ENCODE peak calls at places on chromosome 15, in four cellular contexts. L is lung; I is CD8-positive, alpha-beta T cell; C is A673. O is an unnamed sample. For H3K4me1, the result is how much of the 10 kb centered on the place peaks cover.

GRCh38 chr15:70854669-70854976 is 666 bp upstream of the LARP6 start:
- DNase-seq in I (no peak), C (peak), L (no peak), O (no peak)

GRCh38 chr15:51089699-51090098 is 5.0 kb downstream of the TNFAIP8L3 start:
- DNase-seq in L (no peak), C (no peak), I (no peak), O (no peak)

GRCh38 chr15:85030301-85031049 is 48.8 kb downstream of the PDE8A start:
- DNase-seq in L (no peak), C (peak), I (no peak), O (no peak)

GRCh38 chr15:71761649-71762048 is 48.7 kb upstream of the NR2E3 start:
- DNase-seq in L (no peak), C (no peak), I (no peak), O (no peak)

GRCh38 chr15:52060511-52060910 is 41.5 kb downstream of the MAPK6 start:
- DNase-seq in L (no peak), I (no peak), C (no peak), O (no peak)

GRCh38 chr15:64985382-64986033 is 4.2 kb downstream of the SPG21 start:
- DNase-seq in C (peak), L (peak), I (no peak), O (no peak)

GRCh38 chr15:80599359-80599758 is 95.8 kb upstream of the ABHD17C start:
- DNase-seq in L (no peak), I (no peak), C (no peak), O (no peak)

GRCh38 chr15:75693501-75694240 is 19.0 kb downstream of the CSPG4 start:
- DNase-seq in L (no peak), I (no peak), C (no peak), O (no peak)

GRCh38 chr15:64642875-64643274 is 132.5 kb downstream of the RBPMS2 start:
- DNase-seq in L (no peak), C (no peak), I (no peak), O (no peak)

GRCh38 chr15:43518073-43518761 is 809 bp downstream of the MAP1A start:
- DNase-seq in C (peak), I (no peak), L (no peak), O (no peak)

GRCh38 chr15:86183765-86184491 is 104.3 kb downstream of the AGBL1 start:
- DNase-seq in C (no peak), L (no peak), I (no peak), O (no peak)

GRCh38 chr15:60118564-60119080 is 114.5 kb downstream of the FOXB1 start:
- DNase-seq in C (no peak), I (no peak), L (no peak), O (no peak)

GRCh38 chr15:38782156-38782555 is 217.5 kb upstream of the RASGRP1 start:
- DNase-seq in C (no peak), I (no peak), L (no peak), O (no peak)

GRCh38 chr15:29533667-29534066 is 264.0 kb upstream of the NSMCE3 start:
- DNase-seq in I (no peak), C (no peak), L (no peak), O (no peak)

GRCh38 chr15:100918690-100919480 is at the start of gene LRRK1:
- DNase-seq in L (no peak), I (no peak), C (peak), O (peak)

GRCh38 chr15:60535265-60535664 is 56.3 kb upstream of the ICE2 start:
- DNase-seq in L (no peak), I (no peak), C (no peak), O (no peak)

GRCh38 chr15:37395100-37395468 is 294.7 kb upstream of the MEIS2 start:
- DNase-seq in L (no peak), C (no peak), I (no peak), O (no peak)

GRCh38 chr15:82540055-82540983 is at the start of gene RPS17:
- DNase-seq in C (peak), I (peak), L (peak), O (peak)

GRCh38 chr15:60390931-60391501 is 6.8 kb downstream of the ANXA2 start:
- DNase-seq in L (peak), C (peak), I (no peak), O (peak)

GRCh38 chr15:54722342-54722986 is 474.3 kb downstream of the RSL24D1 start:
- DNase-seq in I (no peak), C (no peak), L (no peak), O (no peak)

GRCh38 chr15:47505712-47506542 is 211.4 kb upstream of the SEMA6D start:
- DNase-seq in L (no peak), C (peak), I (no peak), O (no peak)

GRCh38 chr15:60585743-60586708 is 107.1 kb upstream of the ICE2 start:
- DNase-seq in I (no peak), C (peak), L (peak), O (peak)

GRCh38 chr15:90225504-90226234 is 8.1 kb downstream of the CIB1 start:
- DNase-seq in C (no peak), L (no peak), I (no peak), O (no peak)

GRCh38 chr15:89121414-89121813 is 33.2 kb downstream of the ABHD2 start:
- DNase-seq in L (no peak), I (no peak), C (no peak), O (peak)

GRCh38 chr15:74867562-74868458 is 5.4 kb downstream of the SCAMP2 start:
- DNase-seq in I (no peak), L (no peak), C (peak), O (no peak)

GRCh38 chr15:88144921-88145320 is 111.6 kb downstream of the NTRK3 start:
- DNase-seq in I (no peak), C (no peak), L (no peak), O (no peak)

GRCh38 chr15:95840004-95840403 is 490.5 kb upstream of the NR2F2 start:
- DNase-seq in C (no peak), I (no peak), L (no peak), O (peak)

GRCh38 chr15:63338170-63338569 is 43.5 kb downstream of the CA12 start:
- DNase-seq in L (no peak), C (peak), I (no peak), O (no peak)

GRCh38 chr15:33200444-33200843 is 5.9 kb upstream of the FMN1 start:
- DNase-seq in I (no peak), C (no peak), L (no peak), O (no peak)

GRCh38 chr15:73239564-73240208 is 129.1 kb downstream of the HCN4 start:
- DNase-seq in C (no peak), I (no peak), L (no peak), O (no peak)

GRCh38 chr15:42378011-42378410 is 18.7 kb downstream of the CAPN3 start:
- DNase-seq in C (no peak), I (no peak), L (no peak), O (no peak)
- H3K4me1 ChIP-seq in C (under half), I (under half), L (under half), O (under half)

GRCh38 chr15:92840149-92840548 is 60.0 kb upstream of the CHD2 start:
- DNase-seq in C (no peak), L (no peak), I (no peak), O (peak)
- H3K4me3 ChIP-seq in C (no peak), L (no peak), I (peak), O (no peak)

DNA sequence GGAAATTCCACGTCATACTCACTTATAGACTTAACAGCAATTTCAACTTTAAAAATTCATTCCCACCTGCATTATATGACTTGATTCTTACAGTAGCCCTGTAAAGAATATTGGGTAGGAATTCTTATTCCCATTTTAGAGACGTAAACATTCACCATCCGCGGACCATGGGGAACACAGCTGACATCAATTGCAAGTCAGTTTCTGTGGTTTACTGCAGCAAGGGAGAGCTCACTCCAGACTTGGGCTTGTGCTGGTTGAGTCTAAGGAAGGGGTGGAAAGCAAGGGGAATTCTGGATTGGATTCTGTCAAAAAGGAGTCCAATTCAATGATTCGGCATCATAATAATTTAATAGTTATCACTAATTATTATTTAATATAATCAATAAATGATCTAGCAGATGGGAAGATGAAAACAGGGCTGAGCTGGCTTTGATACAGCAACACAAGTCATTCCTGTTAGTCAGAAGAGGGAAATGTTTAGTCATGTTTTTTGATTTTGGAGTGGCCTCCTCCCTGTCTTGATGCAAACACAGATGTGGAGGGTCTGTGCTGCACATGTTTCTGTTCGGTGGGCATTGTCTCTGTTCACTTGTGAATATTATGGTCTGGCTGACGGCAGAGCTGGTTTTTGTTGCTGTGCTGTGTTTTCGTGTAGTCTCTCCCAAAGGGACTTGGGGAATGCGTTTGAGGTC is 9.7 kb downstream of the LIPC start:
- DNase-seq in I (no peak), L (no peak), C (no peak), O (no peak)
- H3K4me1 ChIP-seq in I (under half), L (under half), C (under half), O (under half)

GRCh38 chr15:28096720-28097431 is 2.2 kb downstream of the OCA2 start:
- DNase-seq in C (peak), I (no peak), L (no peak), O (no peak)
- H3K4me3 ChIP-seq in C (peak), I (peak), L (peak), O (no peak)

GRCh38 chr15:67564590-67565345 is 22.3 kb downstream of the MAP2K5 start:
- DNase-seq in L (no peak), I (no peak), C (no peak), O (no peak)
- H3K4me1 ChIP-seq in L (under half), I (under half), C (under half), O (under half)